ENCODE peak calls at places on chromosomes 6 and 20, in ten cellular contexts. K is left lung; A is HuH-7.5; E is stimulated activated CD4-positive, alpha-beta T cell treated with anti-CD3 and anti-CD28 coated beads, Interleukin-2, amount 100 ng/mL, for 48 hours; H is naive thymus-derived CD8-positive, alpha-beta T cell; D is caudate nucleus; Y is MCF 10A; I is stimulated activated naive CD4-positive, alpha-beta T cell; S is COLO829; Z is A549. C is an unnamed sample.

GRCh38 chr6:75818061-75818855 is 69.2 kb downstream of the MYO6 start:
- DNase-seq in D (no peak), A (no peak), Z (no peak), Y (no peak), H (no peak), S (peak), E (no peak), I (no peak), K (no peak), C (no peak)

GRCh38 chr20:7496394-7497111 is 443.7 kb downstream of the HAO1 start:
- DNase-seq in E (no peak), Z (no peak), Y (no peak), H (no peak), I (no peak), D (no peak), K (no peak), S (no peak), A (no peak), C (no peak)

GRCh38 chr6:18122128-18123093 is at the start of gene NHLRC1:
- DNase-seq in I (peak), Z (peak), K (peak), S (peak), A (peak), H (peak), E (peak), D (peak), Y (no peak), C (peak)

GRCh38 chr6:44856495-44856878 is 469.0 kb downstream of the CDC5L start:
- DNase-seq in D (no peak), K (no peak), Z (no peak), E (no peak), I (no peak), S (no peak), H (no peak), A (no peak), Y (no peak), C (no peak)

GRCh38 chr20:57690525-57690924 is 19.3 kb downstream of the PMEPA1 start:
- DNase-seq in Y (no peak), H (no peak), K (no peak), Z (no peak), S (no peak), I (no peak), E (no peak), D (no peak), A (no peak), C (no peak)

GRCh38 chr6:13767121-13767794 is 47.1 kb downstream of the MCUR1 start:
- DNase-seq in Z (no peak), D (no peak), K (peak), Y (no peak), E (peak), A (peak), I (peak), S (no peak), H (peak), C (peak)

GRCh38 chr6:158422629-158423238 is 110.5 kb downstream of the TULP4 start:
- DNase-seq in I (no peak), E (no peak), S (no peak), Y (no peak), A (no peak), Z (no peak), H (no peak), K (no peak), D (no peak), C (no peak)

GRCh38 chr6:89818977-89819335 is 638 bp downstream of the MDN1 start:
- DNase-seq in K (no peak), I (no peak), A (no peak), H (no peak), D (no peak), Z (peak), Y (peak), S (no peak), E (no peak), C (no peak)

GRCh38 chr20:2212457-2213005 is 83.3 kb upstream of the TGM3 start:
- DNase-seq in D (no peak), H (no peak), Z (no peak), Y (no peak), E (no peak), S (no peak), K (no peak), I (no peak), A (no peak), C (no peak)

GRCh38 chr20:25282796-25283195 is 34.9 kb downstream of the PYGB start:
- DNase-seq in E (no peak), I (no peak), K (peak), S (no peak), A (no peak), Z (no peak), D (no peak), Y (no peak), H (no peak), C (peak)